ENCODE peak calls at places on chromosomes 7 and 10, in five cellular contexts. G, I, M, S and W are unnamed samples.

GRCh38 chr10:61901829-61902447 is 439 bp downstream of the ARID5B start:
- DNase-seq in G (peak; percentile 24), I (no peak), M (no peak), S (peak; percentile 27), W (no peak)

GRCh38 chr10:28668363-28669226 is 8.7 kb upstream of the BAMBI start:
- DNase-seq in G (peak; percentile 72), I (peak; percentile 76), M (peak; percentile 20), S (peak; percentile 14), W (no peak)

GRCh38 chr10:102352066-102352715 is 43.3 kb upstream of the NFKB2 start:
- DNase-seq in G (peak; percentile 64), I (no peak), M (peak; percentile 67), S (peak; percentile 45), W (no peak)

GRCh38 chr7:111092406-111093160 is 1.7 kb downstream of the LRRN3 start:
- DNase-seq in G (no peak), I (no peak), M (no peak), S (no peak), W (no peak)

GRCh38 chr10:111114931-111115500 is 38.2 kb downstream of the ADRA2A start:
- DNase-seq in G (no peak), I (no peak), M (no peak), S (no peak), W (no peak)

GRCh38 chr10:102517553-102517952 is 13.8 kb downstream of the SUFU start:
- DNase-seq in G (no peak), I (peak; percentile 12), M (no peak), S (no peak), W (no peak)

GRCh38 chr7:103657474-103657894 is 211.5 kb upstream of the SLC26A5 start:
- DNase-seq in G (no peak), I (no peak), M (no peak), S (no peak), W (no peak)

GRCh38 chr7:150453892-150454291 is 3.5 kb downstream of the GIMAP8 start:
- DNase-seq in G (no peak), I (no peak), M (no peak), S (no peak), W (no peak)

GRCh38 chr7:91249506-91250233 is 14.6 kb upstream of the FZD1 start:
- DNase-seq in G (no peak), I (no peak), M (peak; percentile 63), S (no peak), W (no peak)

GRCh38 chr7:28298870-28299484 is 113.3 kb upstream of the CREB5 start:
- DNase-seq in G (no peak), I (no peak), M (peak; percentile 85), S (peak; percentile 49), W (peak; percentile 31)

GRCh38 chr10:13684252-13684791 is 97.6 kb downstream of the PRPF18 start:
- DNase-seq in G (peak; percentile 48), I (peak; percentile 79), M (peak; percentile 81), S (peak; percentile 45), W (no peak)

GRCh38 chr7:119896386-119896785 is 376.6 kb upstream of the KCND2 start:
- DNase-seq in G (no peak), I (no peak), M (no peak), S (no peak), W (no peak)

GRCh38 chr10:13351340-13351915 is 3.3 kb upstream of the SEPHS1 start:
- DNase-seq in G (no peak), I (no peak), M (no peak), S (no peak), W (no peak)

GRCh38 chr7:24978837-24979469 is 1.0 kb downstream of the OSBPL3 start:
- DNase-seq in G (peak; percentile 45), I (no peak), M (peak; percentile 30), S (peak; percentile 2), W (peak; percentile 53)

GRCh38 chr10:97498841-97499560 is at the start of gene UBTD1:
- DNase-seq in G (peak; percentile 80), I (peak; percentile 82), M (peak; percentile 41), S (peak; percentile 52), W (no peak)

GRCh38 chr10:48518926-48519730 is 85.7 kb downstream of the ARHGAP22 start:
- DNase-seq in G (no peak), I (peak; percentile 37), M (no peak), S (no peak), W (no peak)

GRCh38 chr7:26700893-26701292 is 163.5 kb downstream of the SKAP2 start:
- DNase-seq in G (no peak), I (no peak), M (no peak), S (no peak), W (no peak)

GRCh38 chr7:74029991-74030415 is 2.0 kb downstream of the ELN start:
- DNase-seq in G (no peak), I (no peak), M (no peak), S (no peak), W (no peak)

GRCh38 chr7:157498690-157499089 is 161.9 kb downstream of the DNAJB6 start:
- DNase-seq in G (no peak), I (no peak), M (no peak), S (no peak), W (no peak)

DNA sequence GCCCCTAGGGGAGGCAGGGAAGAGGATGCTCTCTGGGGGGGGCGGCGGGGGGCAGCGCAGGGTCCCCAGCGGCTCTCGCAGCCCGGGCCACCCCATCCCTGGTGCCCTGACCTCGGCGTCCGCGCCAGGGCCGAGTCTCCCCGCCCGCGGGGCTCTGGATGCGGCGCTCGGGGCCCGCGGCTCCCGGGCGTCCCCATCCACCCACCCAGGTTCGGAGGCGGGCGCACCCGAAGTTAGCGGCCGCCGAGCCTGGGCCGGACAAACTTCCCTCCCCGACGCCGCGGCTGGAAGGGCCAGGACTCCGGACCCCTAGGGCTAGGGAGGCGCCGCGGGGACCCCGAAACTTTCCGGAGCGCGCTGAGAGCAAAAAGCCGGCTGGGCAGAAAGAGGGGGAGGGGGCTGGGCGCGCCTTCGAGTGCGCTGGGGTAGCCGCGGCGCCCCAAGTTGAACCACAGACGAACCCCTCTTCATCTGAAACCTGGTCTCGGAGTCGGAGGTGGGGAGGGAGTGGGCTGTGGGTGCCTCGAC is 3.8 kb upstream of the ELFN1 start:
- DNase-seq in G (peak; percentile 10), I (no peak), M (no peak), S (no peak), W (no peak)
- TF ChIP-seq CTCF in G (no peak), I (no peak), M (no peak), S (no peak), W (no peak)

DNA sequence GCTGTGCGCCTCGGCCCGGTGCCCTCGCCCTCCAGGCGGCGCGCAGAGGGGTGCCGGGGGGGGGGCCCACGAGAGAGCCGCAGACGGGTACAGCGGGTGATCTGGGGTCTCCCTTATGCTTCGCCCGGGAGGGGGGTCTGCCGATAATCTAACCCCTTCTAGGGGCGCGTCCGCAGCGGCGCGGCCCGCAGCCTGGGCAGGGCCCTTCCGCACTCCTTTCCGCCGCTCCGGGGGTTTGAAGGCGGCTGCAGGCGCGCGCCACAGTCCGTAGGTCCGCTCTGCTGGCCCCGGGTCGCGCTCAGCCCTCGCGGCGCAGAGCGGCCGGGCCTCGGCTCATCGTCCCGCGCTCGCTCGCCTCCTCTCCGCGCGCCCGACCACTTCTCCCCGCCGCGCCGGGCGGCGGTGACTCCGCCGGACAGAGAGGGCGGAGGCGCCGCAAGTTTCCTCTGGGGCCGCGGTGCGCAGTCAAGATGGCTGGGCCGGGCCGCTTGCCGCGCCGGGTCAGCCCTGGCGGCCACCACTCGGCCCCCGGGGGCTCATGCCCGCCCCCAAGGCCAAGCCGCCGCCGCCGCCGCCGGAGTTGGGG is 573 bp downstream of the FZD8 start:
- DNase-seq in G (peak; percentile 36), I (no peak), M (peak; percentile 30), S (no peak), W (no peak)
- H3K4me3 ChIP-seq in G (peak overlapping the region; percentile 57), I (peak overlapping the region; percentile 78), M (peak overlapping the region; percentile 49), S (peak overlapping the region; percentile 83), W (peak overlapping the region; percentile 67)

GRCh38 chr10:130159395-130159794 is 23.2 kb downstream of the GLRX3 start:
- DNase-seq in G (no peak), I (no peak), M (no peak), S (no peak), W (no peak)

GRCh38 chr10:130161331-130161730 is 25.1 kb downstream of the GLRX3 start:
- DNase-seq in G (no peak), I (no peak), M (no peak), S (no peak), W (no peak)

DNA sequence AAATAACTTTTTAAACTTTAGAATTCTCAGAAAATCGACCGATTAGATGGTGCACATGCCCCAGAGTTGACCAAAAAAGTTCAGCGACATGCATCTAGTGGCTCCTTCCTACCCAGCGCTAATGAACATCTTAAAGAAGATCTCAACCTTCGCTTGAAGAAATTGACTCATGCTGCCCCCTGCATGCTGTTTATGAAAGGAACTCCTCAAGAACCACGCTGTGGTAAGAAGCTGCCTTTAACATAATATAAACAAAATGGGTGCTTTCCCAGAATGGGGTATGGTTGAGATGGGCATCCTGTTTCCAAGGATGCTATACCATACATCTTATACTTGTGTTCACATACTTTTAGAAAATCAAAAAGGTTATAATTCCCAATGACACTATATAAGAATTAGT is 24.6 kb downstream of the GLRX3 start:
- DNase-seq in G (no peak), I (no peak), M (peak; percentile 15), S (no peak), W (no peak)
- TF ChIP-seq CTCF in G (no peak), I (no peak), M (peak; percentile 3), S (no peak), W (no peak)

GRCh38 chr10:3761111-3761686 is 23.8 kb downstream of the KLF6 start:
- DNase-seq in G (no peak), I (no peak), M (no peak), S (no peak), W (no peak)
- H3K4me3 ChIP-seq in G (no peak overlapping the region), I (no peak overlapping the region), M (no peak overlapping the region), S (no peak overlapping the region), W (no peak overlapping the region)

GRCh38 chr7:155722936-155723335 is 78.5 kb downstream of the RBM33 start:
- DNase-seq in G (no peak), I (no peak), M (no peak), S (no peak), W (no peak)

GRCh38 chr7:155725073-155725346 is 80.5 kb downstream of the RBM33 start:
- DNase-seq in G (no peak), I (no peak), M (no peak), S (no peak), W (no peak)

GRCh38 chr7:155717010-155717744 is 72.7 kb downstream of the RBM33 start:
- DNase-seq in G (no peak), I (no peak), M (no peak), S (no peak), W (no peak)

GRCh38 chr7:155721056-155721455 is 76.6 kb downstream of the RBM33 start:
- DNase-seq in G (no peak), I (no peak), M (no peak), S (no peak), W (no peak)

DNA sequence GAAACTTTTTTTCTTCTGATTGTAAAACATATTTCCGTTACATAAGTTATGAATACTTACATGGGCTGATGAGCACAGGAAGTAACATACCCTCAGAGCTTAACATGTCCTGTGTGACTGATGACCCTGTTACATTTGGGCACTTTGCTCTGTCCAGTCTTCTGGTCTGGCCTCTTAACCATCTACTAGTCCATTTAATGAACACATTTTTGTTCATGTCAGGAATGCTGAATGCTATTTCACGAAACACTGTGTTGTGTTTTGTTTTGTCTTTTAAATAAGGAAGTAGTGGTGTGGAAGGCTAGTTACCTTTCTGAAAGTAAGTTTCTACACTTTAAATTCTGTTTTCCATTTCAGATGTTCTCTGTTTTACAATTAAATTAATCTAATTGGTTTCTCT is 77.7 kb downstream of the RBM33 start:
- DNase-seq in G (no peak), I (no peak), M (no peak), S (no peak), W (no peak)
- TF ChIP-seq CTCF in G (no peak), I (no peak), M (no peak), S (no peak), W (no peak)

GRCh38 chr10:70457759-70458305 is 16.4 kb upstream of the NODAL start:
- DNase-seq in G (no peak), I (no peak), M (no peak), S (no peak), W (no peak)
- H3K4me3 ChIP-seq in G (peak overlapping the region; percentile 33), I (peak overlapping the region; percentile 53), M (no peak overlapping the region), S (no peak overlapping the region), W (peak overlapping the region; percentile 14)